ENCODE peak calls at places on chromosomes 3 and 15, in seven cellular contexts. F is activated CD8-positive, alpha-beta memory T cell treated with anti-CD3 and anti-CD28 coated beads for 48 hours; T is heart right ventricle; Y is progenitor cell of endocrine pancreas; C is astrocyte of the spinal cord; B is HEK293T; E is EH. S is an unnamed sample.

GRCh38 chr3:82088749-82089148 is 327.3 kb upstream of the GBE1 start:
- DNase-seq in Y (no peak), E (no peak), F (no peak), C (no peak), B (no peak), T (no peak), S (no peak)

GRCh38 chr15:70351391-70351790 is 253.7 kb upstream of the TLE3 start:
- DNase-seq in B (no peak), E (no peak), Y (no peak), C (no peak), F (no peak), T (no peak), S (no peak)

GRCh38 chr3:114879059-114880031 is 267.7 kb downstream of the ZBTB20 start:
- DNase-seq in E (peak), C (peak), F (no peak), B (no peak), Y (no peak), T (no peak), S (no peak)

GRCh38 chr3:76024640-76025039 is 239.3 kb upstream of the ZNF717 start:
- DNase-seq in B (peak), Y (no peak), T (no peak), E (peak), F (no peak), C (peak), S (peak)

GRCh38 chr3:101849714-101850326 is 506 bp downstream of the NFKBIZ start:
- DNase-seq in T (peak), B (peak), F (peak), Y (peak), C (no peak), E (peak), S (peak)

GRCh38 chr15:24633082-24633481 is 42.5 kb upstream of the NPAP1 start:
- DNase-seq in E (no peak), B (no peak), Y (no peak), C (no peak), F (no peak), T (no peak), S (no peak)

GRCh38 chr15:75145027-75145841 is 56.4 kb upstream of the C15orf39 start:
- DNase-seq in F (no peak), Y (no peak), B (no peak), C (no peak), E (no peak), T (no peak), S (peak)

GRCh38 chr3:133296315-133296917 is 103.4 kb upstream of the BFSP2 start:
- DNase-seq in E (peak), Y (no peak), C (peak), B (no peak), T (no peak), F (no peak), S (no peak)

GRCh38 chr15:101206173-101206572 is 45.7 kb downstream of the CHSY1 start:
- DNase-seq in E (peak), T (no peak), C (peak), F (peak), Y (no peak), B (no peak), S (no peak)

GRCh38 chr3:39413691-39414420 is 7.3 kb downstream of the RPSA start:
- DNase-seq in Y (no peak), C (no peak), E (peak), F (no peak), T (no peak), B (no peak), S (peak)

GRCh38 chr15:58361291-58361759 is 70.5 kb upstream of the LIPC start:
- DNase-seq in E (peak), F (no peak), T (no peak), Y (no peak), C (peak), B (peak), S (no peak)

GRCh38 chr3:178436773-178437172 is 99.5 kb upstream of the KCNMB2 start:
- DNase-seq in C (peak), Y (no peak), B (no peak), T (no peak), E (peak), F (no peak), S (peak)

GRCh38 chr15:68427366-68427765 is 4.6 kb downstream of the ITGA11 start:
- DNase-seq in T (no peak), E (peak), C (no peak), Y (no peak), B (no peak), F (no peak), S (no peak)

GRCh38 chr3:196688349-196688748 is 23.7 kb downstream of the CEP19 start:
- DNase-seq in F (no peak), T (peak), Y (no peak), E (peak), B (no peak), C (peak), S (no peak)

GRCh38 chr3:195540526-195540925 is 2.6 kb downstream of the PPP1R2 start:
- DNase-seq in T (no peak), E (no peak), B (no peak), Y (no peak), F (no peak), C (no peak), S (no peak)

GRCh38 chr15:81049835-81050234 is 49.1 kb downstream of the TLNRD1 start:
- DNase-seq in Y (no peak), T (no peak), F (no peak), C (no peak), E (no peak), B (no peak), S (no peak)

GRCh38 chr3:171753665-171754408 is 56.4 kb downstream of the PLD1 start:
- DNase-seq in C (peak), T (no peak), B (no peak), E (peak), F (no peak), Y (no peak), S (no peak)

GRCh38 chr15:81091889-81092558 is 42.0 kb upstream of the CFAP161 start:
- DNase-seq in E (peak), C (peak), B (peak), F (no peak), Y (no peak), T (no peak), S (no peak)

GRCh38 chr15:34122771-34123183 is 20.9 kb downstream of the PGBD4 start:
- DNase-seq in C (peak), Y (no peak), B (no peak), T (no peak), E (peak), F (no peak), S (peak)

GRCh38 chr3:84245779-84246178 is 713.0 kb upstream of the CADM2 start:
- DNase-seq in T (no peak), F (no peak), C (no peak), E (no peak), Y (no peak), B (no peak), S (no peak)

GRCh38 chr3:143443851-143444331 is 324.3 kb downstream of the CHST2 start:
- DNase-seq in Y (no peak), C (peak), T (no peak), E (peak), B (no peak), F (no peak), S (peak)

GRCh38 chr3:35305406-35305805 is 333.9 kb upstream of the ARPP21 start:
- DNase-seq in C (no peak), E (no peak), F (no peak), B (no peak), Y (no peak), T (no peak), S (no peak)

GRCh38 chr3:128665362-128666021 is 14.9 kb upstream of the RPN1 start:
- DNase-seq in Y (no peak), B (no peak), E (peak), C (no peak), F (no peak), T (no peak), S (no peak)

GRCh38 chr3:52176951-52177700 is 20.8 kb upstream of the ALAS1 start:
- DNase-seq in E (no peak), F (no peak), T (no peak), C (no peak), B (no peak), Y (no peak), S (no peak)

GRCh38 chr15:61474796-61475195 is 245.7 kb upstream of the RORA start:
- DNase-seq in F (no peak), E (peak), C (peak), T (no peak), B (no peak), Y (no peak), S (no peak)

GRCh38 chr3:9499455-9500107 is 54.0 kb downstream of the LHFPL4 start:
- DNase-seq in Y (no peak), T (no peak), F (no peak), C (no peak), B (no peak), E (no peak), S (no peak)

GRCh38 chr3:51384145-51384729 is 854 bp upstream of the MANF start:
- DNase-seq in C (no peak), E (peak), T (no peak), B (peak), Y (peak), F (no peak), S (peak)

GRCh38 chr3:45010718-45011355 is 15.3 kb upstream of the CLEC3B start:
- DNase-seq in Y (no peak), B (no peak), E (peak), F (no peak), C (peak), T (no peak), S (no peak)

GRCh38 chr3:148697311-148698189 is at the start of gene AGTR1:
- DNase-seq in T (peak), E (peak), F (no peak), C (peak), Y (peak), B (peak), S (no peak)

GRCh38 chr3:180267202-180267843 is 230.6 kb upstream of the PEX5L start:
- DNase-seq in B (no peak), Y (no peak), E (no peak), C (no peak), F (no peak), T (no peak), S (no peak)

GRCh38 chr3:183342824-183343223 is 85.6 kb downstream of the MCF2L2 start:
- DNase-seq in B (no peak), Y (no peak), C (no peak), F (no peak), E (no peak), T (no peak), S (no peak)